ENCODE peak calls at places on chromosomes 11 and 22, in seven cellular contexts. One of them, this sample, is unnamed. For H3K9me3, H3K27me3 and H3K4me1, the result is how much of the 10 kb centered on the place peaks cover.

GRCh38 chr11:130850185-130850944 is 65.9 kb downstream of the SNX19 start:
- DNase-seq in DND-41: no peak
- DNase-seq in endodermal cell: no peak
- DNase-seq in thoracic aorta: no peak
- DNase-seq in RWPE2: no peak
- DNase-seq in H9: no peak
- DNase-seq in fibroblast of lung: no peak
- DNase-seq in this sample: no peak

GRCh38 chr11:117214404-117215110 is 15.4 kb downstream of the TAGLN start:
- DNase-seq in DND-41: no peak
- DNase-seq in endodermal cell: no peak
- DNase-seq in thoracic aorta: no peak
- DNase-seq in RWPE2: no peak
- DNase-seq in H9: no peak
- DNase-seq in fibroblast of lung: no peak
- DNase-seq in this sample: no peak

GRCh38 chr11:130145975-130146776 is 13.4 kb upstream of the ST14 start:
- DNase-seq in DND-41: no peak
- DNase-seq in endodermal cell: peak
- DNase-seq in thoracic aorta: no peak
- DNase-seq in RWPE2: peak
- DNase-seq in H9: peak
- DNase-seq in fibroblast of lung: no peak
- DNase-seq in this sample: no peak

GRCh38 chr11:83818349-83818748 is 532.2 kb upstream of the CCDC90B start:
- DNase-seq in DND-41: no peak
- DNase-seq in endodermal cell: no peak
- DNase-seq in thoracic aorta: no peak
- DNase-seq in RWPE2: no peak
- DNase-seq in H9: no peak
- DNase-seq in fibroblast of lung: no peak
- DNase-seq in this sample: peak

GRCh38 chr11:120808616-120809050 is 215.3 kb upstream of the TBCEL start:
- DNase-seq in DND-41: no peak
- DNase-seq in endodermal cell: no peak
- DNase-seq in thoracic aorta: no peak
- DNase-seq in RWPE2: no peak
- DNase-seq in H9: no peak
- DNase-seq in fibroblast of lung: no peak
- DNase-seq in this sample: no peak

GRCh38 chr11:9717719-9718118 is 53.8 kb downstream of the SWAP70 start:
- DNase-seq in DND-41: no peak
- DNase-seq in endodermal cell: no peak
- DNase-seq in thoracic aorta: no peak
- DNase-seq in RWPE2: no peak
- DNase-seq in H9: no peak
- DNase-seq in fibroblast of lung: no peak
- DNase-seq in this sample: peak

GRCh38 chr22:34278121-34278520 is 357.8 kb upstream of the LARGE1 start:
- DNase-seq in DND-41: no peak
- DNase-seq in endodermal cell: no peak
- DNase-seq in thoracic aorta: no peak
- DNase-seq in RWPE2: no peak
- DNase-seq in H9: no peak
- DNase-seq in fibroblast of lung: no peak
- DNase-seq in this sample: no peak

GRCh38 chr11:27820249-27820648 is 120.0 kb upstream of the BDNF start:
- DNase-seq in DND-41: no peak
- DNase-seq in endodermal cell: no peak
- DNase-seq in thoracic aorta: no peak
- DNase-seq in RWPE2: no peak
- DNase-seq in H9: no peak
- DNase-seq in fibroblast of lung: peak
- DNase-seq in this sample: no peak

GRCh38 chr11:111718436-111719325 is 47.5 kb downstream of the PPP2R1B start:
- DNase-seq in DND-41: no peak
- DNase-seq in endodermal cell: no peak
- DNase-seq in thoracic aorta: no peak
- DNase-seq in RWPE2: no peak
- DNase-seq in H9: no peak
- DNase-seq in fibroblast of lung: peak
- DNase-seq in this sample: peak

GRCh38 chr11:22730319-22730718 is 63.9 kb downstream of the GAS2 start:
- DNase-seq in DND-41: no peak
- DNase-seq in endodermal cell: no peak
- DNase-seq in thoracic aorta: no peak
- DNase-seq in RWPE2: no peak
- DNase-seq in H9: no peak
- DNase-seq in fibroblast of lung: peak
- DNase-seq in this sample: peak

GRCh38 chr22:39935116-39935515 is 25.1 kb upstream of the TMA7B start:
- DNase-seq in DND-41: no peak
- DNase-seq in endodermal cell: no peak
- DNase-seq in thoracic aorta: no peak
- DNase-seq in RWPE2: no peak
- DNase-seq in H9: no peak
- DNase-seq in fibroblast of lung: no peak
- DNase-seq in this sample: no peak

DNA sequence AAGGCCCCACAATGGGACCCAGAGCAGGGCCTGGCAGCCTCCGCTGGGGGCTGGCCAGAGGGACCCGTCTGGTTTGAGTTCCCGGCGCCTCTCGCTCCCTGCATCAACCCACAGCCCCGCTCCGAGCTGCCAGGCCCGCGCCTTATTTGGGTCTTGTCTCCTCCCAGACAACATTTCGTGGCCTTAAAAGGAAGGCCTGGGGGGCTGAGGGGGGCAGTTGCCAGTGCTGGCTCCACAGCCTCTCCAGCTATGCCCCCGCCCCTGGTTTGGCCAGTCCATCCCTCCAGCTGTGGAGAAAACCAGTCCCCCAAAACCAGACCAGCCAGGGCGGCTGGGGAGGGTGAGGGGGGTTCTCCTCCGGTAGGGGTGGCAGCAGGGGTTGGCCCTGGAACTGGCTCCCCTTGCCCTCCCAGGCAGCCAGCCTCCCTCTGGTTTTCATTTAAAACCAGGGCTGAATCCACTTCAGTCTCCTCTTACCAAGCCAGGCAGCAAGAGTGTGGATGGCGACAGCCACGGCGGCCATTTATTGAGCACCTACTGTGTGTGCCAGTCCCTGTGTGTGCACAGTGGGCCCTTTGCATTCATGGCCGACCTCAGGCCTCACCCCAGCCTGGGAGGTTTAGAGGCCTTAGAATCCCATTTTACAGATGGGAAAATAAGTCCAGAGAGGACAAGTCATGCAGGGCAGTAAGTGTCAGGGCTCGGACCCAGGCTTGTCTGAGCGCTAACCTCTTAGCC is 18.6 kb downstream of the EMID1 start:
- DNase-seq in DND-41: no peak
- DNase-seq in endodermal cell: no peak
- DNase-seq in thoracic aorta: no peak
- DNase-seq in RWPE2: peak
- DNase-seq in H9: no peak
- DNase-seq in fibroblast of lung: peak
- DNase-seq in this sample: no peak
- H3K9me3 ChIP-seq in DND-41: under half
- H3K9me3 ChIP-seq in endodermal cell: under half
- H3K9me3 ChIP-seq in thoracic aorta: under half
- H3K9me3 ChIP-seq in RWPE2: under half
- H3K9me3 ChIP-seq in H9: under half
- H3K9me3 ChIP-seq in fibroblast of lung: under half
- H3K9me3 ChIP-seq in this sample: under half

GRCh38 chr11:36376315-36376887 is 80.3 kb downstream of the PRR5L start:
- DNase-seq in DND-41: peak
- DNase-seq in endodermal cell: peak
- DNase-seq in thoracic aorta: no peak
- DNase-seq in RWPE2: no peak
- DNase-seq in H9: peak
- DNase-seq in fibroblast of lung: no peak
- DNase-seq in this sample: peak

GRCh38 chr11:36376888-36377758 is 81.0 kb downstream of the PRR5L start:
- DNase-seq in DND-41: peak
- DNase-seq in endodermal cell: peak
- DNase-seq in thoracic aorta: no peak
- DNase-seq in RWPE2: no peak
- DNase-seq in H9: peak
- DNase-seq in fibroblast of lung: no peak
- DNase-seq in this sample: peak

GRCh38 chr11:36375348-36376314 is 79.5 kb downstream of the PRR5L start:
- DNase-seq in DND-41: no peak
- DNase-seq in endodermal cell: peak
- DNase-seq in thoracic aorta: no peak
- DNase-seq in RWPE2: no peak
- DNase-seq in H9: peak
- DNase-seq in fibroblast of lung: no peak
- DNase-seq in this sample: no peak

GRCh38 chr11:36379653-36380052 is 83.6 kb downstream of the PRR5L start:
- DNase-seq in DND-41: no peak
- DNase-seq in endodermal cell: no peak
- DNase-seq in thoracic aorta: no peak
- DNase-seq in RWPE2: no peak
- DNase-seq in H9: no peak
- DNase-seq in fibroblast of lung: no peak
- DNase-seq in this sample: no peak

DNA sequence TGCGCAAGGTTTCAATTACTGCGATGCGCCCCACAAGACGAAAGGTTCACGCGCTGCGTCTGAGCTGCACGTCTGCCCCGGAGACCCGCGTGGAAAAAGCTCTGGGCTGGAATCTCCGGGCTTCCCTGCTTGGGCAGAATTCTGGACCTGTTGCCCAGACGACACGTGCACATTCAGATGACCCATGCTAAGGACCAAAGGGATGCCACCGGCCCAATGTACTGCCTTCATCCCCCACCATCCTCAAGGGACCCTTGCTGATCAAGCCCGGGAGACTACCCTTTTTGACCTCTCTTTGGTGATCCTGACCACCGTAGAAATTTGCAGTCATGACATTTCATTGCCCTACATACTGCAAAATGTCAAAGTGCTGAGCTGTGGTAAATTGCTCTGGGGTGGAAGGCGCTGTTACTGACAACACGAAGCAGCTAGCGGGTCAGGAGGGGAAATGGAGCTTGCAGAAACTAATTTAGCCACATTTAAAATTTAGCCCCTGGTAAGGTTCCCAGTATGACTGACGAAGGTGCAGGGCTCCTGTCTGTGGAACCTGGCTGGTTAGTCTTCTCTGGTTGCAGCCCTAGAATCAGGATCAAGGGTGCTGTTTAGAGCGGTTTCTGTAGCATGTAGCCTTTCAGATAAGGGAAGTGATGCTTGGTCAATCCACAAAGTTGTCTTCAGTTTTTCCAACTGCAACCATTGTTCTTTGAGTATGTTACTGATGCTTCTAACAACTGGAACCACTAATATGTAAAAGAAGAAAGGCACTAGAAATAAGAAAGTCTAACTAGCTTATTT is 81.9 kb downstream of the PRR5L start:
- DNase-seq in DND-41: no peak
- DNase-seq in endodermal cell: no peak
- DNase-seq in thoracic aorta: no peak
- DNase-seq in RWPE2: no peak
- DNase-seq in H9: no peak
- DNase-seq in fibroblast of lung: no peak
- DNase-seq in this sample: no peak
- H3K27me3 ChIP-seq in DND-41: half or more
- H3K27me3 ChIP-seq in endodermal cell: under half
- H3K27me3 ChIP-seq in thoracic aorta: under half
- H3K27me3 ChIP-seq in RWPE2: under half
- H3K27me3 ChIP-seq in H9: under half
- H3K27me3 ChIP-seq in fibroblast of lung: under half
- H3K27me3 ChIP-seq in this sample: under half

GRCh38 chr11:75330279-75330678 is 21.2 kb downstream of the ARRB1 start:
- DNase-seq in DND-41: no peak
- DNase-seq in endodermal cell: no peak
- DNase-seq in thoracic aorta: no peak
- DNase-seq in RWPE2: no peak
- DNase-seq in H9: no peak
- DNase-seq in fibroblast of lung: peak
- DNase-seq in this sample: no peak

GRCh38 chr11:75334402-75334891 is 17.0 kb downstream of the ARRB1 start:
- DNase-seq in DND-41: no peak
- DNase-seq in endodermal cell: peak
- DNase-seq in thoracic aorta: no peak
- DNase-seq in RWPE2: no peak
- DNase-seq in H9: no peak
- DNase-seq in fibroblast of lung: no peak
- DNase-seq in this sample: no peak

GRCh38 chr11:75333807-75334140 is 17.7 kb downstream of the ARRB1 start:
- DNase-seq in DND-41: no peak
- DNase-seq in endodermal cell: peak
- DNase-seq in thoracic aorta: no peak
- DNase-seq in RWPE2: no peak
- DNase-seq in H9: no peak
- DNase-seq in fibroblast of lung: no peak
- DNase-seq in this sample: no peak

GRCh38 chr11:75334976-75335375 is 16.5 kb downstream of the ARRB1 start:
- DNase-seq in DND-41: no peak
- DNase-seq in endodermal cell: peak
- DNase-seq in thoracic aorta: no peak
- DNase-seq in RWPE2: no peak
- DNase-seq in H9: peak
- DNase-seq in fibroblast of lung: no peak
- DNase-seq in this sample: no peak

DNA sequence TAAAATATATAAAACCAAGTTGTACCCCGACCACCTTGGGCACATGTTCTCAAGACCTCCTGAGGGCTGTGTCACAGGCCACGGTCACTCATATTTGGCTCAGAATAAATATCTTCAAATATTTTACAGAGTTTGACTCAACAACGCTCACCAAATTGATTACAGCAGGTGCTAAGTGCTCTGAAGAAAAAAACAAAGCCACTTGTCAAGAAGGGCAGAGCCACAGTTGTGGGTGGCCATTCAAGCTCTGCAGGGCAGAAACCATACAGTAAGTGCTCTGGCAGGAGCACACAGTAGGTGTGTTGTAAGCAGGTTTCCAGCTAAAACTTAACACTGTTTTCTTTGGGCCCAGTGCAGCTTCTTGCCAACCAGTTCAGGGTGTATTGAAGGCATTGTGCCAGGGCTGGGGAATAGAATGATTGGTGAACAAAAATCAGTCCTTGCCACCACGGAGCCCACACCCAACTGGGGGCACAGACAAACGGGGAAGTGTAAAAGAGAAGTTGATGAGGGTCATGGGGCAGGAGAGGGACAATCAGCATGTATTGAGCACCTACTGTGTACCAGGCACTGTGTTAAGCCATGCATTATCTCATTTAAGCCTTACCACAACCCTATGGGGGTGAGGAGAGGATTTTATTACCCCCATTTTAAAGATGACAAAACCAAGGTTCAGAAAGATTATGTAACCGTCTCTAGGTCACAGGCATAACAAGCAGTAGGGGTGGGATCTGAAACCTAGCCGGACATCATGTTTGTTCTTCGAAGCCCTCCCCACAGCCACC is 18.2 kb downstream of the ARRB1 start:
- DNase-seq in DND-41: no peak
- DNase-seq in endodermal cell: no peak
- DNase-seq in thoracic aorta: no peak
- DNase-seq in RWPE2: no peak
- DNase-seq in H9: no peak
- DNase-seq in fibroblast of lung: no peak
- DNase-seq in this sample: no peak
- H3K4me1 ChIP-seq in DND-41: under half
- H3K4me1 ChIP-seq in endodermal cell: under half
- H3K4me1 ChIP-seq in thoracic aorta: under half
- H3K4me1 ChIP-seq in RWPE2: under half
- H3K4me1 ChIP-seq in H9: under half
- H3K4me1 ChIP-seq in fibroblast of lung: under half
- H3K4me1 ChIP-seq in this sample: under half

GRCh38 chr22:48366591-48366990 is 1461.1 kb downstream of the BRD1 start:
- DNase-seq in DND-41: no peak
- DNase-seq in endodermal cell: no peak
- DNase-seq in thoracic aorta: no peak
- DNase-seq in RWPE2: no peak
- DNase-seq in H9: no peak
- DNase-seq in fibroblast of lung: no peak
- DNase-seq in this sample: no peak
- H3K9me3 ChIP-seq in DND-41: under half
- H3K9me3 ChIP-seq in endodermal cell: under half
- H3K9me3 ChIP-seq in thoracic aorta: under half
- H3K9me3 ChIP-seq in RWPE2: under half
- H3K9me3 ChIP-seq in H9: under half
- H3K9me3 ChIP-seq in fibroblast of lung: under half
- H3K9me3 ChIP-seq in this sample: under half